ENCODE peak calls at places on chromosomes 12 and 14, in seven cellular contexts. B is H9, G is mesendoderm, O is IMR-90, N is H1, V is mesenchymal stem cell, Y is trophoblast cell. K is an unnamed sample.

GRCh38 chr12:85711735-85712390 is 124.3 kb downstream of the RASSF9 start:
- DNase-seq in N (no peak), G (no peak), Y (no peak), V (no peak), B (no peak), O (no peak), K (no peak)

GRCh38 chr14:64800000-64800399 is 79.7 kb downstream of the SPTB start:
- DNase-seq in N (no peak), B (peak), Y (peak), G (peak), V (peak), O (peak), K (no peak)

GRCh38 chr12:124759841-124760508 is 103.7 kb downstream of the SCARB1 start:
- DNase-seq in G (no peak), B (no peak), V (no peak), N (no peak), Y (peak), O (no peak), K (no peak)

GRCh38 chr12:124637586-124637985 is 70.2 kb upstream of the NCOR2 start:
- DNase-seq in O (no peak), N (no peak), Y (peak), G (no peak), B (no peak), V (no peak), K (no peak)

GRCh38 chr14:69685716-69686115 is 74.3 kb downstream of the SUSD6 start:
- DNase-seq in O (peak), N (no peak), G (no peak), B (no peak), Y (no peak), V (no peak), K (no peak)

GRCh38 chr14:35342160-35343010 is 50.2 kb downstream of the PSMA6 start:
- DNase-seq in N (no peak), G (no peak), V (no peak), B (no peak), Y (peak), O (peak), K (no peak)

GRCh38 chr12:466039-466438 is 6.3 kb downstream of the B4GALNT3 start:
- DNase-seq in G (no peak), N (no peak), O (no peak), Y (no peak), B (no peak), V (no peak), K (no peak)

GRCh38 chr14:103846569-103847438 is 571 bp downstream of the PPP1R13B start:
- DNase-seq in Y (peak), V (peak), O (no peak), N (peak), G (peak), B (peak), K (no peak)

GRCh38 chr12:6182279-6182898 is 17.8 kb upstream of the CD9 start:
- DNase-seq in O (peak), N (no peak), G (no peak), Y (peak), V (peak), B (peak), K (no peak)

GRCh38 chr12:45543887-45544286 is 185.6 kb upstream of the ARID2 start:
- DNase-seq in Y (peak), G (peak), O (peak), B (peak), N (no peak), V (peak), K (peak)

GRCh38 chr12:752673-753400 is 458 bp downstream of the WNK1 start:
- DNase-seq in O (peak), B (peak), N (peak), V (peak), G (peak), Y (peak), K (no peak)

GRCh38 chr12:53652366-53652765 is 23.5 kb downstream of the ATP5MC2 start:
- DNase-seq in O (peak), V (peak), Y (no peak), N (no peak), G (no peak), B (no peak), K (no peak)

GRCh38 chr14:81450100-81450531 is 50.0 kb upstream of the STON2 start:
- DNase-seq in V (no peak), Y (peak), O (no peak), B (peak), N (no peak), G (peak), K (no peak)

DNA sequence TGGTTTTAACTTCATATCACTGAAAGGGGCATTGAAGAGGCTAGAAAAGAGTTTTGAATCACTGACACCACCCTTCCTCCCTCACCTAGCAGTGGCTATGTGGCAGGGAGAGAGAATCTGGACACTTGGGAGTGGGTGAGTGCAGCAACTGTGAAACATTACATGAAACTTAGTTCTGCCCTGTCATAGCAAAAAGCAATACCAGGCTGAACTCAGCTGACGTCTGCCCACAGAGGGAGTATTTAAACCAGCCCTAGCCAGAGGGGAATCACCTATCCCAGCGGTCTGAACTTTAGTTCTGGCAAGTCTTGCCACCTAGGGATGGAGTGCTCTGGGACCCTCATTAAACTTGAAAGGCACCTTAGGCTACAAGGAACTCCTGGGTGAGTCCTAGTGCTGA is 20.7 kb upstream of the UNC79 start:
- DNase-seq in B (no peak), O (no peak), G (no peak), V (no peak), N (no peak), Y (no peak), K (no peak)
- H2AK5ac ChIP-seq in B (no peak), O (no peak), G (no peak), V (no peak), N (no peak), Y (no peak), K (no peak)

GRCh38 chr12:46701356-46701755 is 124.4 kb downstream of the SLC38A4 start:
- DNase-seq in B (no peak), O (no peak), V (no peak), Y (no peak), G (peak), N (no peak), K (no peak)

GRCh38 chr12:46702581-46703344 is 123.0 kb downstream of the SLC38A4 start:
- DNase-seq in G (no peak), V (no peak), N (no peak), Y (peak), B (no peak), O (peak), K (peak)

GRCh38 chr12:46699986-46700385 is 125.8 kb downstream of the SLC38A4 start:
- DNase-seq in V (no peak), Y (no peak), G (no peak), O (no peak), B (no peak), N (no peak), K (no peak)

GRCh38 chr12:46693518-46693917 is 132.3 kb downstream of the SLC38A4 start:
- DNase-seq in V (no peak), G (no peak), B (no peak), O (no peak), Y (no peak), N (no peak), K (no peak)

GRCh38 chr12:46698003-46698402 is 127.8 kb downstream of the SLC38A4 start:
- DNase-seq in O (no peak), B (no peak), G (no peak), V (no peak), N (no peak), Y (no peak), K (no peak)
- H2AK5ac ChIP-seq in O (no peak), B (no peak), G (no peak), V (no peak), N (no peak), Y (no peak), K (no peak)

DNA sequence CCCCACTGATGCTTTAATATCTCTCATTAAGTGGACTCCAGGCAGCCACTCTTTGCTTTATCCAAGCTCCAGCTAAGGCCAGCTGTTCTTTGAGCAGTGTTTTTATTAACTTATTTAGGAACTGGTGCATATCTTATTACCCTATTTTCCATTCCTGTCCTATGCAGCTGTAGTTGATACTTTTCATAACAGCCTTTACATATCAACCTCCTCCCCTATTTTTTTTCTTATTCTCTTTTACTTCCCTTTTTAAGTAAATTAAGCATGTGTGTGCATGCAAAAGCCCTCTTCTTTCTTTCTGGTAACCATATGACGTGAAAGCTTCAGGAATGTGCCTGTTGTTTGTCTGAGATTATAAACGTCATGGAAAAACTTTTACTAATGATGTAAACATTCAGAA is 121.2 kb downstream of the PTPRQ start:
- DNase-seq in N (no peak), O (peak), V (peak), G (no peak), Y (peak), B (no peak), K (no peak)
- H2AK5ac ChIP-seq in N (no peak), O (no peak), V (no peak), G (no peak), Y (no peak), B (no peak), K (no peak)

GRCh38 chr12:96368687-96369086 is 31.6 kb downstream of the CDK17 start:
- DNase-seq in B (no peak), Y (no peak), G (no peak), V (no peak), O (no peak), N (no peak), K (no peak)
- H2AK5ac ChIP-seq in B (no peak), Y (no peak), G (no peak), V (no peak), O (no peak), N (no peak), K (no peak)

DNA sequence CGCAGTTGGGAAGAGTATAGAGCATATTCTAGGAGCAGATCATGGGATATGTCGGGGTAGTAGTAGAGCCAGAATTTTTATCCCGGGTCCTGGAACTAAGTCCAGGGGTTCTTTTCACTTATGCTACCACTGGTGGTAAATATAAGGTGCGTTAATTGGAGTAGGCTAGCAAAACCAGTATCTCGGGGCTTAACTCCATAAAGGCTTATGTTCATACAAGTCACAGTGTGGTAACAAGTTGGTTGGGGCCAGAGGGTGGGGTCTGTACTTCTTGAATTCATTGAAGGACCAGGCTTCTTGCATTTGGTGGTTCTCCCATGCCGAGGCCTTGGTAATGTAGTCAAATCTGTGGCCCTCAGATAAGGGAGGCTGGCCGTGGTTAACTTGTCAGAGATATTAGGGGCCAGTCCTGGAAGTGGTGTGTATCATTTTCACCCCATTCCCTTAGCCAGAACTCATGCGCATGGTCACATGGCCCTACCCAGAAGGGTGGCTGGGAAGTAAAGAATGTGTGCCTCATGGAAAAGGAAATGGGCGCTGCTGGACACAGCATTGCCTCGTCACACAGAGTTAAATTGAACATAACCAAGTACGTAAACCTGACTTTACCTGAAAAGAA is 1.5 kb upstream of the ZNF641 start:
- DNase-seq in N (no peak), G (no peak), O (no peak), Y (no peak), V (no peak), B (no peak), K (no peak)
- H2AK5ac ChIP-seq in N (no peak), G (no peak), O (no peak), Y (peak), V (no peak), B (no peak), K (no peak)

DNA sequence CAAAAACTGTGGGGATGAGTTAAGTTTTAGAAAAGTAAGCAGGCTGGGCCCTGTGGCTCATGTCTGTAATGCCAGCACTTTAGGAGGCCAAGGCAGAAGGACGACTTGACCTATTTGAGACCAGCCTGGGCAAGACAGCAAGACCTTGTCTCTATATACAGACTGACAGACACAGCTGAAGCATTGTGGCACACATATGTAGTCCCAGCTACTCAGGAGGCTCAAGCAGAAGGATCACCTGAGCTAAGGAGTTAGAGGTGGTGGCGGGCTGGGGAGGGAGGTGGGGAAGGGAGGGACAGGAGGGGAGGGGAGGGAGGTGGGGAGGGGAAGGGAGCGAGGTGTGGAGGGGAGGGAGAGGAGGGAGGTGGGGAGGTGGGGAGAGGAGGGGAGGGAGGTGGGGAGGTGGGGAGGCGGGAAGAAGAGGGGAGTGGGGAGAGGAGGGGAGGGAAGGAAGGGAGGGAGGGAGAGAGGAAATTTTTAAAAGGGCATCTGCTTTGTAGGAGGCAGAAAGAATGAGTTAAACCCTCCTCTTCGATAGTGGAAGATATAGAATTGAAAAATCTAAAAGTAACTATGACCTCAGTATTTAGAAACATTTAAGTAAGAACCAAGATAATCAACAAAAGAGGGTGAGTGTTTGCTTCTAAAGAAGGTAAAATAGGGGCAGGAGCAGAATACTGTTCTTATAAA is 30.9 kb downstream of the MED13L start:
- DNase-seq in O (no peak), N (no peak), B (peak), Y (no peak), V (no peak), G (peak), K (no peak)
- H2AK5ac ChIP-seq in O (peak), N (no peak), B (no peak), Y (no peak), V (no peak), G (no peak), K (no peak)

DNA sequence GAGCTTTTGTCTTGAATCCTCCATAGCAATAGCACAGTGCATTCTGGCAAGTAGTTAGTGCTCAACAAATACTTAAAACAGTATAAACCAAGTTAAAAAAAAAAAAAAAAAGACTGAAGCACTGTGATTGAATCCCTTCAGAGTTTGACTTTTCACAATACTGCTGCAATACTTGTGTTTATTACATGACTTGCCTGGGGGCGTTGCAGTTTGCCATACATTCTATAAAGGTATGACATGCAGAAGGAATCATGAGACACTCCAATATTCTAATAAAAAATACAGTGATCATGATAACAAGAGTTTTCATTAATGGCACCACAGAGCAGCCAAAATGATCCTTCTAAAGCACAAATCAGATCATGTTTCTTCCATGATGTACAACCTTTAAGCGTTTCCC is 205.0 kb upstream of the CDKN3 start:
- DNase-seq in Y (peak), V (no peak), G (no peak), N (no peak), B (no peak), O (no peak), K (no peak)
- H2AK5ac ChIP-seq in Y (no peak), V (no peak), G (no peak), N (no peak), B (no peak), O (no peak), K (no peak)

DNA sequence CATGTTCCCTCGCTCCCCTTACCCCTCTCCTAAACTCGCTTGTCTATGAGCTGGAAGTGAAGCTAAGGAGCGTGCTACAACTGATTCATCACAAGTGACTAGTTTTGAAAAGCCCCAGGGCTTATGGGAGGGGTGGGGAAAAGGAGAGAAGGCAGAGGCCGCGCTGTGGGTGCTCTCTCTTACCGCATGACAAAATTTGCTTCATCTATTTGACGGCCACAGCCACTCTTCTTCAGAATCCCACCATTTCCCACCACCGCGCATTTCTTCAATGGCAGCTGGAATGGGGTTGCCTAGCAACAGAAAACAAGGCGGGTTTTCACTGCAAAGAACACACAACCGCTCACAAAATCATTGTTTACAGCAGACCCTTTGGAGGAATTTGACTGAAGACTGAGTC is 79.4 kb downstream of the ST8SIA1 start:
- DNase-seq in Y (peak), N (no peak), V (peak), B (peak), G (peak), O (peak), K (peak)
- H2AK5ac ChIP-seq in Y (no peak), N (no peak), V (no peak), B (no peak), G (no peak), O (no peak), K (no peak)